ENCODE peak calls at places on chromosomes 13 and 19, in six cellular contexts. K is K562, P is H1, O is GM12878, G is HCT116, A is HepG2. W is an unnamed sample.

GRCh38 chr13:21176982-21177284 is 475 bp downstream of the MRPL57 start:
- DNase-seq in P (no peak), K (no peak), G (no peak), O (no peak), A (no peak), W (no peak)

GRCh38 chr13:38713046-38713445 is 26.2 kb downstream of the FREM2 start:
- DNase-seq in G (no peak), A (no peak), P (no peak), O (no peak), K (no peak), W (no peak)

GRCh38 chr19:40302224-40303011 is 17.3 kb upstream of the AKT2 start:
- DNase-seq in G (no peak), P (no peak), A (no peak), O (no peak), K (no peak), W (no peak)

GRCh38 chr13:30698023-30698422 is 37.3 kb upstream of the ALOX5AP start:
- DNase-seq in A (no peak), P (no peak), K (no peak), G (no peak), O (no peak), W (no peak)

GRCh38 chr13:109687559-109688448 is 98.6 kb downstream of the IRS2 start:
- DNase-seq in O (no peak), G (no peak), K (no peak), A (no peak), P (no peak), W (no peak)

GRCh38 chr13:51000576-51001260 is 91.1 kb downstream of the RNASEH2B start:
- DNase-seq in A (no peak), G (no peak), P (no peak), O (no peak), K (no peak), W (no peak)

GRCh38 chr19:21765151-21765550 is 2.2 kb downstream of the ZNF100 start:
- DNase-seq in A (no peak), O (no peak), K (peak; percentile 11), P (no peak), G (peak; percentile 2), W (no peak)

GRCh38 chr13:83943530-83944279 is 61.4 kb upstream of the SLITRK1 start:
- DNase-seq in K (no peak), O (no peak), A (peak; percentile 0), G (no peak), P (no peak), W (no peak)

GRCh38 chr19:4088975-4089374 is 22.3 kb upstream of the ZBTB7A start:
- DNase-seq in A (no peak), P (no peak), G (no peak), O (no peak), K (no peak), W (no peak)

GRCh38 chr19:31562916-31563626 is 213.8 kb upstream of the TSHZ3 start:
- DNase-seq in O (no peak), P (no peak), G (no peak), A (no peak), K (no peak), W (no peak)

GRCh38 chr13:111965466-111966214 is 101.3 kb upstream of the SOX1 start:
- DNase-seq in K (no peak), G (no peak), P (no peak), A (no peak), O (no peak), W (no peak)

GRCh38 chr19:39351537-39352037 is 9.4 kb downstream of the SAMD4B start:
- DNase-seq in A (no peak), G (no peak), P (no peak), K (no peak), O (peak; percentile 44), W (no peak)

GRCh38 chr19:49205114-49205513 is 47.5 kb downstream of the TRPM4 start:
- DNase-seq in O (no peak), K (no peak), A (no peak), G (no peak), P (no peak), W (no peak)

GRCh38 chr19:49194408-49194807 is 36.8 kb downstream of the TRPM4 start:
- DNase-seq in P (no peak), A (no peak), O (no peak), K (no peak), G (no peak), W (no peak)

GRCh38 chr19:49201042-49201441 is 43.5 kb downstream of the TRPM4 start:
- DNase-seq in G (no peak), K (no peak), P (no peak), O (no peak), A (no peak), W (no peak)

GRCh38 chr19:49196527-49197240 is 39.1 kb downstream of the TRPM4 start:
- DNase-seq in P (no peak), G (no peak), K (peak; percentile 3), A (no peak), O (no peak), W (no peak)

GRCh38 chr19:49200238-49200862 is 42.8 kb downstream of the TRPM4 start:
- DNase-seq in G (no peak), K (peak; percentile 95), A (no peak), O (no peak), P (no peak), W (no peak)
- TF ChIP-seq YY1 in G (no peak), K (no peak), A (no peak), O (no peak), P (no peak), W (no peak)

GRCh38 chr19:53158119-53158656 is 665 bp downstream of the ZNF347 start:
- DNase-seq in O (no peak), K (peak; percentile 37), G (no peak), A (no peak), P (no peak), W (peak; percentile 6)

GRCh38 chr19:53161123-53161522 is 2.3 kb upstream of the ZNF347 start:
- DNase-seq in G (no peak), K (peak; percentile 80), P (no peak), O (no peak), A (no peak), W (no peak)

GRCh38 chr19:53160350-53160749 is 1.5 kb upstream of the ZNF347 start:
- DNase-seq in P (no peak), K (no peak), G (no peak), O (no peak), A (no peak), W (no peak)

GRCh38 chr19:53156888-53157287 is 2.0 kb downstream of the ZNF347 start:
- DNase-seq in A (no peak), O (no peak), P (no peak), G (no peak), K (no peak), W (no peak)

GRCh38 chr19:53157601-53158000 is 1.3 kb downstream of the ZNF347 start:
- DNase-seq in P (no peak), K (no peak), G (no peak), O (no peak), A (no peak), W (peak; percentile 5)
- H3K4me3 ChIP-seq in P (peak overlapping the region; percentile 55), K (peak overlapping the region; percentile 66), G (no peak overlapping the region), O (peak overlapping the region; percentile 59), A (no peak overlapping the region), W (peak overlapping the region; percentile 54)

GRCh38 chr13:31945202-31945978 is 86.2 kb upstream of the FRY start:
- DNase-seq in P (no peak), K (no peak), A (no peak), O (no peak), G (no peak), W (no peak)
- H3K9ac ChIP-seq in P (no peak overlapping the region), K (no peak overlapping the region), A (no peak overlapping the region), O (no peak overlapping the region), G (no peak overlapping the region), W (no peak overlapping the region)

DNA sequence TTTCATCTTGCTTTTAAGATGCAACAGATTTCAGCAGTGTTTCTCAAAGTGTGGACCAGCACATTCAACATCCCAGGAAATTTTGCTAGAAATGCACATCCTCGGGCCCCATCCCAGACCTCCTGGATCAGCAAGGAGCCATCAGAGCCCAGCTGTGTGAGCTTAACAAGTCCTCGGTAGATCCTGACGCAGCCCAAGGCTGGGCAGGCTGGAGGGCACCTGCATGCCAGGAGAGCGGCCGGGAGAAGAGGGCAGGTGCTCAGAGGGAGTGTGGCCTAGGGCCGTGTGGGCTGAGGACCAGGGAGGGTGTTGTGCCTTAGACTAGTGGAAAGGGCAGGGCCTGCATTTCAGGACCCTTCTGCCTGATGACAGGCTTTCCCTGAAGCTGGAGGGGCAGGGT is 2.2 kb upstream of the MCF2L start:
- DNase-seq in G (no peak), O (no peak), K (no peak), A (no peak), P (no peak), W (no peak)
- TF ChIP-seq YY1 in G (no peak), O (no peak), K (no peak), A (no peak), P (no peak), W (no peak)

GRCh38 chr19:57572415-57572947 is 6.2 kb downstream of the ZNF416 start:
- DNase-seq in K (no peak), G (no peak), O (no peak), P (no peak), A (no peak), W (no peak)
- H3K4me3 ChIP-seq in K (no peak overlapping the region), G (no peak overlapping the region), O (no peak overlapping the region), P (no peak overlapping the region), A (no peak overlapping the region), W (no peak overlapping the region)

GRCh38 chr13:52599037-52599852 is 43.0 kb upstream of the HNRNPA1L2 start:
- DNase-seq in G (no peak), K (no peak), A (no peak), P (no peak), O (no peak), W (no peak)
- H3K9ac ChIP-seq in G (no peak overlapping the region), K (no peak overlapping the region), A (peak overlapping the region; percentile 74), P (peak overlapping the region; percentile 9), O (no peak overlapping the region), W (no peak overlapping the region)

GRCh38 chr13:43816401-43816889 is 29.7 kb upstream of the ENOX1 start:
- DNase-seq in A (no peak), O (no peak), G (no peak), K (no peak), P (no peak), W (no peak)
- TF ChIP-seq YY1 in A (no peak), O (no peak), G (no peak), K (no peak), P (no peak), W (no peak)

W was measured in NT2/D1.